ENCODE peak calls at places on chromosomes 2 and 18, in four cellular contexts. F, J, M and L are unnamed samples.

GRCh38 chr2:217695033-217695520 is 307.7 kb downstream of the TNS1 start:
- DNase-seq in F (no peak), J (no peak), M (no peak), L (peak; percentile 87)

GRCh38 chr18:49892148-49892924 is 79.0 kb upstream of the ACAA2 start:
- DNase-seq in M (no peak), F (no peak), J (no peak), L (no peak)

GRCh38 chr2:62038980-62039771 is 133.7 kb downstream of the COMMD1 start:
- DNase-seq in J (peak; percentile 7), M (no peak), F (no peak), L (peak; percentile 16)

GRCh38 chr18:49525981-49526380 is 35.9 kb upstream of the LIPG start:
- DNase-seq in F (no peak), J (no peak), M (no peak), L (no peak)

GRCh38 chr2:41194235-41194634 is 742.3 kb upstream of the SLC8A1 start:
- DNase-seq in M (no peak), J (no peak), F (no peak), L (peak; percentile 17)

GRCh38 chr2:238834982-238835381 is 12.9 kb upstream of the TWIST2 start:
- DNase-seq in M (no peak), J (no peak), F (no peak), L (no peak)

GRCh38 chr2:128536925-128537620 is 218.4 kb upstream of the HS6ST1 start:
- DNase-seq in M (no peak), F (no peak), J (no peak), L (peak; percentile 51)

GRCh38 chr2:96541326-96541725 is 4.8 kb downstream of the ARID5A start:
- DNase-seq in F (no peak), J (no peak), M (no peak), L (peak; percentile 71)

GRCh38 chr2:201964631-201965206 is 68.9 kb upstream of the FZD7 start:
- DNase-seq in M (no peak), F (no peak), J (peak; percentile 10), L (no peak)

GRCh38 chr18:31675404-31675803 is 9.0 kb downstream of the B4GALT6 start:
- DNase-seq in J (no peak), M (no peak), F (no peak), L (no peak)

GRCh38 chr2:9937968-9938367 is 13.5 kb upstream of the GRHL1 start:
- DNase-seq in F (no peak), J (no peak), M (no peak), L (no peak)

GRCh38 chr2:164069542-164069941 is 333.7 kb upstream of the FIGN start:
- DNase-seq in F (no peak), M (no peak), J (no peak), L (no peak)